ENCODE peak calls at places on chromosome X, in four cellular contexts. Y is NCI-H748 treated with DMSO at 0.1 percent for 48 hours, X is H4, K is T-helper 2 cell. L is an unnamed sample.

GRCh38 chrX:134548844-134549205 is 88.9 kb downstream of the HPRT1 start:
- DNase-seq in Y (no peak), X (no peak), K (no peak), L (no peak)

GRCh38 chrX:39261446-39262147 is 460.3 kb downstream of the MID1IP1 start:
- DNase-seq in Y (peak; percentile 59), X (peak; percentile 13), K (no peak), L (peak; percentile 56)

GRCh38 chrX:45070116-45071007 is 130.3 kb downstream of the DIPK2B start:
- DNase-seq in Y (peak; percentile 16), X (peak; percentile 49), K (no peak), L (peak; percentile 65)

GRCh38 chrX:39689374-39690104 is 408.2 kb downstream of the BCOR start:
- DNase-seq in Y (no peak), X (no peak), K (no peak), L (no peak)

GRCh38 chrX:41031256-41031967 is 53.8 kb upstream of the USP9X start:
- DNase-seq in Y (no peak), X (no peak), K (no peak), L (no peak)

GRCh38 chrX:47563801-47564315 is 2.9 kb downstream of the ARAF start:
- DNase-seq in Y (no peak), X (no peak), K (no peak), L (no peak)

GRCh38 chrX:53260836-53261235 is 20.5 kb downstream of the IQSEC2 start:
- DNase-seq in Y (no peak), X (no peak), K (no peak), L (no peak)

GRCh38 chrX:72652132-72652531 is 62.0 kb downstream of the PHKA1 start:
- DNase-seq in Y (no peak), X (no peak), K (no peak), L (no peak)

GRCh38 chrX:104136241-104137019 is 20.4 kb downstream of the SLC25A53 start:
- DNase-seq in Y (peak; percentile 59), X (peak; percentile 84), K (peak; percentile 38), L (peak; percentile 80)

GRCh38 chrX:25070038-25070437 is 54.3 kb upstream of the ARX start:
- DNase-seq in Y (no peak), X (no peak), K (no peak), L (no peak)

GRCh38 chrX:43963726-43964125 is 9.5 kb downstream of the NDP start:
- DNase-seq in Y (no peak), X (no peak), K (no peak), L (no peak)

GRCh38 chrX:108353452-108353851 is 84.8 kb downstream of the COL4A6 start:
- DNase-seq in Y (no peak), X (no peak), K (no peak), L (no peak)

GRCh38 chrX:1164322-1165288 is 47.8 kb downstream of the CRLF2 start:
- DNase-seq in Y (no peak), X (no peak), K (no peak), L (peak; percentile 58)

GRCh38 chrX:48958635-48959094 is 1.3 kb upstream of the OTUD5 start:
- DNase-seq in Y (no peak), X (no peak), K (no peak), L (peak; percentile 19)

GRCh38 chrX:13432776-13433605 is 113.1 kb upstream of the ATXN3L start:
- DNase-seq in Y (no peak), X (peak; percentile 87), K (no peak), L (no peak)

GRCh38 chrX:106247162-106247561 is 79.1 kb downstream of the PWWP3B start:
- DNase-seq in Y (no peak), X (no peak), K (no peak), L (no peak)

GRCh38 chrX:23901065-23901464 is 6.7 kb downstream of the APOO start:
- DNase-seq in Y (no peak), X (peak; percentile 52), K (no peak), L (peak; percentile 76)

GRCh38 chrX:154714925-154715324 is 36.0 kb downstream of the GAB3 start:
- DNase-seq in Y (peak; percentile 18), X (peak; percentile 49), K (peak; percentile 14), L (peak; percentile 57)

GRCh38 chrX:131821945-131822622 is 201.0 kb upstream of the STK26 start:
- DNase-seq in Y (peak; percentile 53), X (no peak), K (no peak), L (no peak)

GRCh38 chrX:153478746-153479145 is 8.4 kb upstream of the HAUS7 start:
- DNase-seq in Y (no peak), X (no peak), K (no peak), L (peak; percentile 61)

GRCh38 chrX:65697915-65698796 is 30.7 kb downstream of the MSN start:
- DNase-seq in Y (no peak), X (peak; percentile 25), K (peak; percentile 61), L (peak; percentile 66)

GRCh38 chrX:24692305-24692704 is 1.4 kb upstream of the POLA1 start:
- DNase-seq in Y (no peak), X (no peak), K (no peak), L (no peak)

GRCh38 chrX:2283111-2283847 is 217.5 kb downstream of the DHRSX start:
- DNase-seq in Y (no peak), X (no peak), K (no peak), L (peak; percentile 1)

GRCh38 chrX:84258708-84259107 is 70.7 kb upstream of the RPS6KA6 start:
- DNase-seq in Y (no peak), X (no peak), K (no peak), L (no peak)

GRCh38 chrX:149267878-149268813 is 237.0 kb downstream of the IDS start:
- DNase-seq in Y (no peak), X (no peak), K (no peak), L (no peak)

GRCh38 chrX:55074851-55075467 is at the start of gene PAGE2B:
- DNase-seq in Y (no peak), X (no peak), K (no peak), L (no peak)

GRCh38 chrX:68914337-68914989 is 85.6 kb downstream of the EFNB1 start:
- DNase-seq in Y (no peak), X (no peak), K (no peak), L (no peak)

GRCh38 chrX:17580529-17581155 is 156.7 kb upstream of the SCML1 start:
- DNase-seq in Y (no peak), X (no peak), K (no peak), L (no peak)